ENCODE peak calls at places on chromosomes 11 and 22, in six cellular contexts. R is neuronal stem cell, M is mesenchymal stem cell, N is trophoblast cell, E is H9, A is H1. K is an unnamed sample.

GRCh38 chr11:47361419-47361818 is 8.9 kb upstream of the MYBPC3 start:
- DNase-seq in R (no peak), M (no peak), N (no peak), E (no peak), A (no peak), K (no peak)

GRCh38 chr11:68012044-68012842 is 2.1 kb downstream of the ALDH3B1 start:
- DNase-seq in R (no peak), M (no peak), N (no peak), E (no peak), A (no peak), K (no peak)

GRCh38 chr11:28632338-28632737 is 524.1 kb downstream of the METTL15 start:
- DNase-seq in R (no peak), M (no peak), N (peak), E (no peak), A (no peak), K (peak)

GRCh38 chr11:69656536-69657455 is 15.8 kb downstream of the CCND1 start:
- DNase-seq in R (no peak), M (no peak), N (no peak), E (peak), A (no peak), K (peak)

GRCh38 chr11:77091146-77091940 is 11.3 kb upstream of the OMP start:
- DNase-seq in R (peak), M (peak), N (peak), E (peak), A (peak), K (peak)

GRCh38 chr11:79094601-79095000 is 346.2 kb downstream of the TENM4 start:
- DNase-seq in R (no peak), M (no peak), N (no peak), E (no peak), A (no peak), K (no peak)

GRCh38 chr11:17352925-17353227 is 1.3 kb downstream of the NCR3LG1 start:
- DNase-seq in R (no peak), M (no peak), N (no peak), E (peak), A (no peak), K (peak)

GRCh38 chr11:12674936-12675696 is 895 bp downstream of the TEAD1 start:
- DNase-seq in R (no peak), M (peak), N (peak), E (no peak), A (no peak), K (no peak)

GRCh38 chr11:12587333-12587997 is 86.8 kb upstream of the TEAD1 start:
- DNase-seq in R (no peak), M (peak), N (peak), E (peak), A (no peak), K (peak)

GRCh38 chr22:42716649-42717127 is 4.0 kb downstream of the A4GALT start:
- DNase-seq in R (no peak), M (no peak), N (peak), E (no peak), A (no peak), K (no peak)

GRCh38 chr22:33327348-33327860 is 269.2 kb upstream of the SYN3 start:
- DNase-seq in R (no peak), M (no peak), N (no peak), E (no peak), A (no peak), K (no peak)

GRCh38 chr22:44746836-44747519 is 5.4 kb upstream of the ARHGAP8 start:
- DNase-seq in R (no peak), M (no peak), N (peak), E (peak), A (no peak), K (peak)

GRCh38 chr11:35036642-35037041 is 102.3 kb upstream of the CD44 start:
- DNase-seq in R (no peak), M (peak), N (no peak), E (no peak), A (no peak), K (no peak)

GRCh38 chr11:114315749-114316368 is 19.7 kb downstream of the NNMT start:
- DNase-seq in R (no peak), M (peak), N (no peak), E (no peak), A (no peak), K (no peak)

GRCh38 chr22:50563410-50564160 is 866 bp upstream of the SYCE3 start:
- DNase-seq in R (no peak), M (no peak), N (peak), E (no peak), A (no peak), K (no peak)

GRCh38 chr11:33000181-33000580 is 15.5 kb upstream of the DEPDC7 start:
- DNase-seq in R (no peak), M (peak), N (peak), E (no peak), A (no peak), K (peak)

GRCh38 chr22:19789828-19790227 is 29.2 kb downstream of the TBX1 start:
- DNase-seq in R (no peak), M (no peak), N (no peak), E (no peak), A (no peak), K (no peak)

GRCh38 chr11:66068923-66069714 is 953 bp upstream of the PACS1 start:
- DNase-seq in R (no peak), M (peak), N (peak), E (no peak), A (no peak), K (peak)

GRCh38 chr11:112734207-112734606 is 227.0 kb upstream of the NCAM1 start:
- DNase-seq in R (peak), M (peak), N (peak), E (peak), A (no peak), K (peak)

GRCh38 chr11:124174001-124174400 is 9.1 kb upstream of the OR10D3 start:
- DNase-seq in R (peak), M (peak), N (peak), E (peak), A (no peak), K (peak)

GRCh38 chr22:41511521-41511968 is 32.7 kb downstream of the POLR3H start:
- DNase-seq in R (no peak), M (no peak), N (no peak), E (no peak), A (no peak), K (no peak)

GRCh38 chr22:22753526-22754267 is 109.3 kb downstream of the GGTLC2 start:
- DNase-seq in R (peak), M (peak), N (peak), E (peak), A (no peak), K (peak)

DNA sequence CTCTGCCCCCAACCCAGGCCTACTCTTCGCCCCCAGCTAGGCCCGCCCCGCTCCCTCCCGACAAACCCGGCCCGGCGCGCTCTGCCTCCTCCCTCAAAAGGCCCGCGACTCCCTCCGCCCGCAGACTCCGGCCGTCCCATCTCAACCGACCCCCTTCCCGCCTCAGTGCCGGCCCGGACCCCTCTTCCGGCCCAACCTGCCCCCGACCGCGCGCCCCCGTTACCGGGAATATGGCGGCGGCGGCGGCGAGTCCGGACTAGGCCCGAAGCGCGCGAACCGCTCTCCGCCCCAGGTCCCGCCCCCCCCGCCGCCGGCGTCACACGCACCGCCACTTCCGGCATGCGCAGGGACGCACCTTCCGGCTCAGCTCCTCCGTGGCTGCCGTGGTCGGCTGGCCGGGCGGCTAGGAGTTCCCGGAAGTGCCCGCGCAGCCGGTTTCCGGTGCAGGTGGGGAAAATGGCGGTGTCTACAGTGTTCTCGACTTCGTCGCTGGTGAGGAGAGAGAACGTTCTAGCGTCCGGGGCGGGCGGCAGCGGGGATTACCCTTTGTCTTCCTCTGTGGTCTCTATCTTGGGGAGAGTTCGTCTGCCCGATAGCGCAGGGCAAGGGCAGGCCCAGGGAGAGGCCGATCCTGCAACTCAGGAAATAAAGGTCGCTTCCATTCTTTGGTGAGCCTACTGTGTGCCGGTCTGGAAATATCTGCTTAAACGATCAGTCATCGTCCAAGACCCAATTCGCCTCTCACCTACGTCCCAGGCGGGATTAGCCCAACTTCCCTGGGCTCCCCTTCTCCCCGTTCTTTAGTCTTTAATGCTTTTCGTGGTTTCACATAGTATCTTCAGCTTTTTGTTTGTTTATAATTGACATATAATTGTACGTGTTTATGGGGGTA is at the start of the genes CPSF7 and SDHAF2:
- DNase-seq in R (peak), M (peak), N (peak), E (peak), A (peak), K (peak)
- H3K4ac ChIP-seq in R (peak), M (peak), N (peak), E (peak), A (no peak), K (peak)

GRCh38 chr11:119772581-119772980 is 43.6 kb upstream of the NECTIN1 start:
- DNase-seq in R (no peak), M (no peak), N (no peak), E (no peak), A (no peak), K (no peak)
- H4K91ac ChIP-seq in R (no peak), M (no peak), N (no peak), E (no peak), A (no peak), K (no peak)

GRCh38 chr22:36435516-36436415 is 45.7 kb downstream of the TXN2 start:
- DNase-seq in R (no peak), M (peak), N (peak), E (peak), A (no peak), K (no peak)
- H3K4ac ChIP-seq in R (no peak), M (peak), N (peak), E (no peak), A (peak), K (peak)

GRCh38 chr11:26914968-26915367 is 78.9 kb upstream of the FIBIN start:
- DNase-seq in R (no peak), M (no peak), N (no peak), E (no peak), A (no peak), K (no peak)

DNA sequence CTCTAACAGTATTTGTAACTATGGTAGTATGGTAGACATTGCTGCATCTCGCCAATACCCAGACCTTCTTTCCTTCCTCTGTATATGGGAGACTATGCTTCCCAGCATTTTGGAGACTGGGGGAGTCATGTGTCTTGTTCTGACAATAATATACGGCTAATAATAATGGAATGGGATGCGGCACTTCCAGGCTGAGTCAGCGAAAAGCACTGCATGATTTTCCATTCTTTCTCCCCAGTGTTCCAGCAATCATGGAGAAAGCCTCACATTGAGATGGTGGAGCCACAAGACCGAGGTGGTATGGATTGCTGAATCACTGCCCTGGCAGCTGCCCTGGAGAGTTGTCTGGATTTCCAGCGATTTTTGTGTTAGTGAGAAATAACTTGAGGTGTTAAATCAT is 77.1 kb upstream of the FIBIN start:
- DNase-seq in R (no peak), M (no peak), N (no peak), E (no peak), A (no peak), K (no peak)
- H4K91ac ChIP-seq in R (no peak), M (no peak), N (no peak), E (no peak), A (no peak), K (no peak)

GRCh38 chr11:46296520-46297448 is 19.3 kb downstream of the CREB3L1 start:
- DNase-seq in R (peak), M (peak), N (peak), E (peak), A (peak), K (peak)
- H3K4ac ChIP-seq in R (peak), M (peak), N (peak), E (no peak), A (no peak), K (peak)

DNA sequence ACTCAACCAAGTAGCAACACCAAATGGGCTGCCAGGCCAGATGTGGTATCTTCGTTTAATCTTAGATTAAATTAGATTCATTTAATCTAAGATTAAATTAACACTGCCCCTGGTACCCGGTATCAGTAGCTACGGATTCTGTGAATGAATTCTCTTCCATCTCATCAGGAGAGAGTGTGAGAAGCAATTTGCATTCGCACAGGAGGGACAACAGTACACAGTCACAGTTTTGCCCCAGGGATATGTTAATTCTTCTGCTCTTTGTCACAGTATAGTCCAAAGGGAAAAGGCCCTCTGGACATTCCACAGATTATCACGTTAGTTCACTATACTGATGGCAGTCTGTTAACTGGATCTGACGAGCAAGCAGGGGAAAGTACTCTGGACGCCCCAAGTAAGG is 22.9 kb downstream of the ASCL2 start:
- DNase-seq in R (no peak), M (no peak), N (peak), E (no peak), A (no peak), K (no peak)
- H4K91ac ChIP-seq in R (no peak), M (no peak), N (no peak), E (no peak), A (no peak), K (no peak)

DNA sequence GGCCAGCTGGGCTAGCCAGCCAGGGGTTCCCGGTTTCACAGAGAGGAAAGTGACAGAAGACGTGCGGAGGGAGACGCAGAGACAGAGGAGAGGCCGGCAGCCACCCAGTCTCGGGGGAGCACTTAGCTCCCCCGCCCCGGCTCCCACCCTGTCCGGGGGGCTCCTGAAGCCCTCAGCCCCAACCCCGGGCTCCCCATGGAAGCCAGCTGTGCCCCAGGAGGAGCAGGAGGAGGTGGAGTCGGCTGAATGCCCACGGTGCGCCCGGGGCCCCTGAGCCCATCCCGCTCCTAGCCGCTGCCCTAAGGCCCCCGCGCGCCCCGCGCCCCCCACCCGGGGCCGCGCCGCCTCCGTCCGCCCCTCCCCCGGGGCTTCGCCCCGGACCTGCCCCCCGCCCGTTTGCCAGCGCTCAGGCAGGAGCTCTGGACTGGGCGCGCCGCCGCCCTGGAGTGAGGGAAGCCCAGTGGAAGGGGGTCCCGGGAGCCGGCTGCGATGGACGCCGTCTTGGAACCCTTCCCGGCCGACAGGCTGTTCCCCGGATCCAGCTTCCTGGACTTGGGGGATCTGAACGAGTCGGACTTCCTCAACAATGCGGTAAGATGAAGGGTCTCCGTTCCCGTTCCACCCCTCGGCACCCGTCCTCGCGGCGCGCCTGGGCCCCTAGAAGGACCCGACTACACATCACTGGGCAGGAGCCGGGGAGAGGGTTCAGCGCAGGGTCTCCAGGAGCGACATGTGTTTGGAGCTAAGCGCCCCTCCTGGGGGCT is at the start of gene CREB3L1:
- DNase-seq in R (no peak), M (no peak), N (no peak), E (peak), A (no peak), K (no peak)
- H3K4ac ChIP-seq in R (no peak), M (peak), N (peak), E (no peak), A (no peak), K (peak)

DNA sequence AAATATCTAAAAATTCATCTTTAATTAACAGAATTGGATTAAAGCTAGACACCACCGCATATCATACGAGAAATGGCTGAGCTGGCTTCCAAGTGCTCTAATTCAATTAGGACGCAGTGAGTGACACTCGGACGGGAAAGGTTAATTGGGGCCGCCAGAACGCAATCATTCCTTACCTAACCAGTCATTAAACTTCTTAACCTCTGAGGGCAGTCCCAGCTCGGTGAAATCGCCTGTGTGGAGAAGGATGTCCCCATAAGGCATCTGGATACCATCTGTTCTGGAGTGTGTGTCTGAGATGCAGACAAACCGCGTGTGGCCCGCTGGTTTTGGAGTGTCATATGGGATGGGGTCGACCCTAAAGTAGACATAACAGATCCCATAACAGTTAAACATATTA is 50.3 kb downstream of the MPPED2 start:
- DNase-seq in R (no peak), M (no peak), N (no peak), E (no peak), A (no peak), K (no peak)
- H4K91ac ChIP-seq in R (no peak), M (no peak), N (no peak), E (no peak), A (no peak), K (no peak)